ENCODE peak calls at places on chromosomes 5 and 9, in five cellular contexts. Z is Panc1, B is GM23338, U is breast epithelium, L is spleen. P is an unnamed sample.

GRCh38 chr5:20276061-20276958 is 288.3 kb upstream of the CDH18 start:
- DNase-seq in Z (peak; percentile 67), B (peak; percentile 11), U (no peak), L (no peak), P (no peak)

GRCh38 chr5:43141211-43141610 is 20.5 kb downstream of the ZNF131 start:
- DNase-seq in Z (no peak), B (no peak), U (no peak), L (peak; percentile 14), P (no peak)

GRCh38 chr9:131397100-131397790 is 3.4 kb downstream of the PRRC2B start:
- DNase-seq in Z (no peak), B (peak; percentile 83), U (peak; percentile 66), L (no peak), P (no peak)

GRCh38 chr9:132005896-132006295 is 73.8 kb downstream of the MED27 start:
- DNase-seq in Z (no peak), B (no peak), U (no peak), L (no peak), P (no peak)

GRCh38 chr9:133786936-133787748 is 49.0 kb upstream of the SARDH start:
- DNase-seq in Z (no peak), B (no peak), U (no peak), L (no peak), P (no peak)

GRCh38 chr5:151758141-151758429 is 346 bp downstream of the ATOX1 start:
- DNase-seq in Z (no peak), B (no peak), U (no peak), L (peak; percentile 87), P (no peak)

GRCh38 chr5:103582364-103582763 is 19.8 kb upstream of the NUDT12 start:
- DNase-seq in Z (no peak), B (peak; percentile 74), U (no peak), L (no peak), P (no peak)

GRCh38 chr5:149012350-149012749 is 50.5 kb downstream of the SH3TC2 start:
- DNase-seq in Z (no peak), B (peak; percentile 45), U (no peak), L (no peak), P (no peak)

GRCh38 chr9:16705121-16705604 is 165.3 kb downstream of the BNC2 start:
- DNase-seq in Z (peak; percentile 78), B (peak; percentile 88), U (peak; percentile 41), L (no peak), P (peak; percentile 82)
- TF ChIP-seq POLR2AphosphoS5 in Z (peak; percentile 64), B (no peak), U (peak; percentile 68), L (peak; percentile 20), P (peak; percentile 54)

DNA sequence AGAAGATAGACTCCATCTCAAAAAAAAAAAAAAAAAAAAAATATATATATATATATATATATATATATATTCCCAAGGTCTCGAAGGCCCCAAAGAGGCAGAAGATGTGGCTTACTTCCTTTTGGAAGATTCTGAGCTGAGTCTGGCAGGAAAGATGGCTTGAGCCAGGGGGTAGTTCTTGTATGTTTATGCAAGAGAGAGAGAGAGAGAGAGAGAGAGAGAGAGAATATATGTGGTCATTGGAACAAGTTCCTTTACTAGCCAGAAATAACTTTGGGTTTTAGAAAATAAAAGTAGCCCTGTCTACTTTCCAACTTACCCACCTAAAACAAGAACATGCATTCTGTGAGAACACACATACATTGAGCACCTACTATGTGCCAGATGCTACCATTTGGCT is 17.6 kb downstream of the NCS1 start:
- DNase-seq in Z (no peak), B (no peak), U (no peak), L (no peak), P (no peak)
- H3K4me1 ChIP-seq in Z (peaks cover 31% of the 10 kb centered on the region), B (peaks cover 15% of the 10 kb centered on the region), U (no peaks in the 10 kb centered on the region), L (no peaks in the 10 kb centered on the region), P (peaks cover 48% of the 10 kb centered on the region)

GRCh38 chr9:137791947-137792346 is 85.6 kb upstream of the CACNA1B start:
- DNase-seq in Z (no peak), B (no peak), U (no peak), L (no peak), P (no peak)

GRCh38 chr9:137787376-137787775 is 90.2 kb upstream of the CACNA1B start:
- DNase-seq in Z (no peak), B (no peak), U (no peak), L (no peak), P (no peak)

GRCh38 chr9:137788561-137789294 is 88.9 kb upstream of the CACNA1B start:
- DNase-seq in Z (no peak), B (peak; percentile 74), U (no peak), L (no peak), P (no peak)

GRCh38 chr9:137787786-137788505 is 89.6 kb upstream of the CACNA1B start:
- DNase-seq in Z (no peak), B (no peak), U (no peak), L (no peak), P (no peak)

GRCh38 chr9:137789295-137789895 is 88.2 kb upstream of the CACNA1B start:
- DNase-seq in Z (no peak), B (no peak), U (no peak), L (no peak), P (no peak)
- TF ChIP-seq POLR2AphosphoS5 in Z (no peak), B (no peak), U (no peak), L (no peak), P (no peak)

DNA sequence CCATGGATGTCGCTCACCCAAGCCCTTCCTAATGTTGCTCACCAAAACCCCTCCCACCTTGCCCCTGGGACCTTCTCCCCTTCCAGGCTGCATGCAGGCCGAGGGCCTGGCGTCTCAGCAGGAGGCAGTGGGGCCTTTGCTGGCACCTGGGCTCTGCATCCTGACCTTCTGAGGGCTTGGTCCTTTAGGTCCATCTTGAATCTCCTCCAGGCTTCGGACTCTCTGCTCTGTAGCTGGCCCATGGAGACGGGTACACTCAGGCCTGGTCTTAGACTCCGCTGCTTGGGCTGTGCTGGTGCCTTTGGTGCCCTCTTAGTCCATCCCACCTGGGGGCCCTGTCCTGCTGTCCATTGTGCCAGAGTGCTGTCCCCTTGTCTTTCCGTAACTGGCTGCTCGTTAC is 14.0 kb downstream of the TENT4A start:
- DNase-seq in Z (no peak), B (no peak), U (no peak), L (no peak), P (no peak)
- H3K4me1 ChIP-seq in Z (peaks cover 52% of the 10 kb centered on the region), B (peaks cover 22% of the 10 kb centered on the region), U (no peaks in the 10 kb centered on the region), L (peaks cover 74% of the 10 kb centered on the region), P (peaks cover 55% of the 10 kb centered on the region)

GRCh38 chr9:104747565-104748358 is at the start of gene NIPSNAP3A:
- DNase-seq in Z (peak; percentile 54), B (peak; percentile 82), U (peak; percentile 70), L (peak; percentile 97), P (peak; percentile 90)
- TF ChIP-seq POLR2AphosphoS5 in Z (no peak), B (peak; percentile 59), U (no peak), L (peak; percentile 86), P (no peak)

DNA sequence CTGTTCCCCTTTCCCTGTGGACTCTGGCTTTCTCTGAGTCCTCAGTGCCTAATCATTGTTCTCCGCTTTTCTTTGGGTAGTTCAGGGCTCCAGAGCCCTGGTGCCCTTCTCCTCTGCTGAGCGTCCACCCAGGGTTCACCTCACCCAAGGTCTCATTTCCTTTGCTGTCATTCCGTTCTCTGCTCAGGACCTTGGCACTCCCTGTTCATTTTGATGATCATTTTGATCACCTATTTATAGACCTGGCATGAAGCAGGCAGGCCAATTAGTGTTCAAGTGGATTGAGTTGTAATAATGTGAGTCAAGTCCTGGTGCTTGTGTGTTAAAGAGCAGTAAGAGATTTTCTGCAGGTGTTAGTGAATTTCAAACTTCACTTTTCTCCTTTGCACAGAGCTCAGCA is 3.6 kb downstream of the TRIO start:
- DNase-seq in Z (no peak), B (no peak), U (no peak), L (no peak), P (no peak)
- H3K4me1 ChIP-seq in Z (peaks cover 52% of the 10 kb centered on the region), B (peaks cover 65% of the 10 kb centered on the region), U (peaks cover 10% of the 10 kb centered on the region), L (peaks cover 64% of the 10 kb centered on the region), P (peaks cover 53% of the 10 kb centered on the region)

DNA sequence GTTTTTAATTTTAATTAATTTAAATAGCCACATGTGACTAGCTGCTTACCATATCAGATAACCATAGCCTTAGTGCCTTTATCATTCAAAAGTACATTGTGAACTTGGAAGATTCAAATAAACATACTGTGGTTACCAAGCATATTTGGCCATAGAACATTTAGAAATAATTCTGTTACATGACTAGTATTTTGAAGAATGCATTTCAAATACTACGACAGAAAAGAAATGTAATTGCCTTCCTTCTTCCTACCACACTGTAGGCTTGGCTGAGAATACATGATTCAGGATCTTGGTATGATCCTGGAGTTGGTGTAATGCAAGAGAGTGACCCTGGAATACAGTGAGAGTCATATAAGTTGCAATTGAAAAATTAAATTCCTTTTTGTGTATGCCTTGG is 109.7 kb upstream of the PCA3 start:
- DNase-seq in Z (no peak), B (no peak), U (no peak), L (no peak), P (no peak)
- TF ChIP-seq POLR2AphosphoS5 in Z (no peak), B (no peak), U (no peak), L (no peak), P (no peak)

P was measured in suprapubic skin.